ENCODE peak calls at places on chromosomes 3 and 15, in six cellular contexts. O, H, S, P, T and R are unnamed samples.

GRCh38 chr3:140899363-140899762 is 42.3 kb upstream of the SLC25A36 start:
- DNase-seq in P (no peak), H (no peak), O (no peak), T (no peak), S (no peak), R (peak; percentile 37)

GRCh38 chr15:39599871-39600270 is 19.0 kb downstream of the THBS1 start:
- DNase-seq in P (no peak), S (no peak), T (no peak), H (no peak), O (no peak), R (no peak)

GRCh38 chr3:122342803-122343202 is 17.8 kb downstream of the CSTA start:
- DNase-seq in O (no peak), S (no peak), H (no peak), P (no peak), T (no peak), R (no peak)

GRCh38 chr15:87267798-87268197 is 988.7 kb downstream of the NTRK3 start:
- DNase-seq in S (no peak), O (no peak), P (no peak), T (no peak), H (no peak), R (no peak)

GRCh38 chr3:125052671-125053303 is 3.0 kb downstream of the HEG1 start:
- DNase-seq in S (no peak), O (no peak), T (no peak), P (no peak), H (no peak), R (peak; percentile 59)

GRCh38 chr3:12997387-12997786 is 75.8 kb downstream of the IQSEC1 start:
- DNase-seq in P (no peak), S (no peak), H (no peak), T (no peak), O (no peak), R (no peak)

GRCh38 chr15:81050806-81051205 is 50.1 kb downstream of the TLNRD1 start:
- DNase-seq in S (no peak), P (no peak), H (no peak), O (no peak), T (no peak), R (no peak)

GRCh38 chr15:81411056-81411455 is 37.0 kb upstream of the TMC3 start:
- DNase-seq in P (no peak), O (no peak), H (no peak), S (no peak), T (no peak), R (no peak)

GRCh38 chr15:82871577-82872484 is 62.4 kb downstream of the WHAMM start:
- DNase-seq in S (no peak), H (no peak), O (no peak), P (no peak), T (no peak), R (no peak)

GRCh38 chr3:10518506-10519150 is 13.2 kb upstream of the ATP2B2 start:
- DNase-seq in P (no peak), S (peak; percentile 68), H (no peak), O (no peak), T (no peak), R (no peak)

GRCh38 chr3:81732642-81733041 is 28.8 kb downstream of the GBE1 start:
- DNase-seq in T (no peak), H (no peak), O (no peak), S (no peak), P (no peak), R (no peak)

GRCh38 chr3:174776636-174777035 is 82.5 kb upstream of the NAALADL2 start:
- DNase-seq in H (no peak), O (no peak), T (no peak), S (no peak), P (no peak), R (no peak)

DNA sequence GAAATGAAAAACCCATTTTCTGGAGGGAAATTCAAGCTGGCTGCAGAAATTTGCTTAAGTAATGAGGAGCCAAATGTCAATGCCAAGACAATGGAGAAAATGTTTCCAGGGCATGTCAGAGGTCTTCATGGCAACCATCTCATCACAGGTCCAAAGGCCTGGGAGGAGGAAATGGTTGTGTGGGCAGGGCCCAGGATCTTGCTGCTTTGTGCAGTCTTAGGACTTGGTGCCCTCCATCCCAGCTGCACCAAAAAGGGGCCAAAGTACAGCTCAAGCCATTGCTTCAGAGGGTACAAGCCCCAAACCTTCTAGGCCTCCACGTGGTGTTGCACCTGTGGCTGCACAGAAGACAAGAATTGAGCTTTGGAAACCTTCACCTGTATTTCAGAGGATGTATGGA is 59.3 kb downstream of the POMGNT2 start:
- DNase-seq in O (no peak), T (no peak), P (no peak), H (no peak), S (no peak), R (no peak)
- H3K9me3 ChIP-seq in O (peaks cover 41% of the 10 kb centered on the region), T (peaks cover 7% of the 10 kb centered on the region), P (no peaks in the 10 kb centered on the region), H (no peaks in the 10 kb centered on the region), S (peaks cover 50% of the 10 kb centered on the region), R (no peaks in the 10 kb centered on the region)

DNA sequence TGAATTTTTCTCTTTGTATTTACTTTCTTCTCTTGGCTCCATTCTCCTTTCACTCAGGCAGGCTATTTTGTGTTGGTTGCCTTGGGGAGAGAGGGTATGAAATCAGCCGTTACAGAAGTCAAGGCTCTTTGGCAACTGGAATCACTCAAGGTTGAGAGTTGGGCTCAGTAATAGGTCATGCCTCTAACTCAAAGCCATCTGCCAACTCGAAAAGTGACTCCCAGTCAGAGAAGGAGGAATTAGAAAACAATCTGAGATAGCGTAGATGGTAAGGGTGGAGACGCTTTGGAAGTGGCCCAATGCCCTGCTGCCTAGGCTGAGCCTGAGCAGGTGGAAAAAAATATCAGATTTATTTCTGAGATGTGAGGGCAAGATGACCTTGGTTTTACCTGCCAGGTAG is 205.7 kb upstream of the ST8SIA2 start:
- DNase-seq in P (no peak), O (no peak), H (no peak), S (no peak), T (no peak), R (no peak)
- H3K4me3 ChIP-seq in P (no peak overlapping the region), O (no peak overlapping the region), H (no peak overlapping the region), S (no peak overlapping the region), T (no peak overlapping the region), R (no peak overlapping the region)

GRCh38 chr3:119433613-119434325 is 29.6 kb downstream of the TMEM39A start:
- DNase-seq in P (no peak), T (no peak), H (no peak), O (no peak), S (no peak), R (no peak)

GRCh38 chr3:119427669-119428068 is 35.7 kb downstream of the TMEM39A start:
- DNase-seq in O (no peak), P (no peak), S (no peak), T (no peak), H (no peak), R (peak; percentile 31)

DNA sequence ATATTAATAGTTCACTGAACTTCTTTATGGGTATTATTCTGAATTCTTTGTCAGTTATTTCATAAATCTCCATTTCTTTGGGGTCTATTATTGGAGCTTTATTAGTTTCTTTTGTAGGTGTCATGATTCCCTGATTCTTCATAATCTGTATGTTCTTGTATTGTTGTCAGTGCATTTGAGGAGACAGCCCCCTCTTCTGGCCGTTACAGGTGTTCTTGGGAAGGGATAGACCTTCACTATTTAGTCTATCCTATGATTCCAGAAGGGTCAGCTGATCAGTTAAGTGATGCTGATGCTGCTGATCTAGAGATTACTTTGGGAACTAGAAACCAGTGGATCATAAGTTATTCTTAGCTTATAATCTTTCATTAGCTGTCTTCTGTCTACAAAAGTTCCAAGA is 34.9 kb downstream of the TMEM39A start:
- DNase-seq in O (no peak), H (peak; percentile 37), P (no peak), T (no peak), S (no peak), R (peak; percentile 39)
- H3K9me3 ChIP-seq in O (peaks cover 37% of the 10 kb centered on the region), H (peaks cover 5% of the 10 kb centered on the region), P (peaks cover 51% of the 10 kb centered on the region), T (peaks cover 29% of the 10 kb centered on the region), S (peaks cover 27% of the 10 kb centered on the region), R (peaks cover 22% of the 10 kb centered on the region)

GRCh38 chr3:126476976-126477330 is 1.3 kb upstream of the ZXDC start:
- DNase-seq in O (no peak), H (no peak), T (no peak), S (no peak), P (no peak), R (no peak)
- H3K4me3 ChIP-seq in O (peak overlapping the region; percentile 74), H (no peak overlapping the region), T (no peak overlapping the region), S (peak overlapping the region; percentile 61), P (no peak overlapping the region), R (no peak overlapping the region)

GRCh38 chr15:25055356-25056068 is 100.7 kb downstream of the SNRPN start:
- DNase-seq in H (no peak), P (no peak), T (no peak), O (no peak), S (no peak), R (no peak)
- H3K9me3 ChIP-seq in H (peaks cover 52% of the 10 kb centered on the region), P (peaks cover 60% of the 10 kb centered on the region), T (peaks cover 92% of the 10 kb centered on the region), O (peaks cover 99% of the 10 kb centered on the region), S (peaks cover 100% of the 10 kb centered on the region), R (no peaks in the 10 kb centered on the region)

GRCh38 chr3:194871143-194871863 is 185.6 kb downstream of the FAM43A start:
- DNase-seq in P (peak; percentile 93), O (peak; percentile 61), T (no peak), S (peak; percentile 86), H (peak; percentile 68), R (peak; percentile 85)
- H3K4me3 ChIP-seq in P (no peak overlapping the region), O (no peak overlapping the region), T (no peak overlapping the region), S (no peak overlapping the region), H (no peak overlapping the region), R (peak overlapping the region; percentile 11)

DNA sequence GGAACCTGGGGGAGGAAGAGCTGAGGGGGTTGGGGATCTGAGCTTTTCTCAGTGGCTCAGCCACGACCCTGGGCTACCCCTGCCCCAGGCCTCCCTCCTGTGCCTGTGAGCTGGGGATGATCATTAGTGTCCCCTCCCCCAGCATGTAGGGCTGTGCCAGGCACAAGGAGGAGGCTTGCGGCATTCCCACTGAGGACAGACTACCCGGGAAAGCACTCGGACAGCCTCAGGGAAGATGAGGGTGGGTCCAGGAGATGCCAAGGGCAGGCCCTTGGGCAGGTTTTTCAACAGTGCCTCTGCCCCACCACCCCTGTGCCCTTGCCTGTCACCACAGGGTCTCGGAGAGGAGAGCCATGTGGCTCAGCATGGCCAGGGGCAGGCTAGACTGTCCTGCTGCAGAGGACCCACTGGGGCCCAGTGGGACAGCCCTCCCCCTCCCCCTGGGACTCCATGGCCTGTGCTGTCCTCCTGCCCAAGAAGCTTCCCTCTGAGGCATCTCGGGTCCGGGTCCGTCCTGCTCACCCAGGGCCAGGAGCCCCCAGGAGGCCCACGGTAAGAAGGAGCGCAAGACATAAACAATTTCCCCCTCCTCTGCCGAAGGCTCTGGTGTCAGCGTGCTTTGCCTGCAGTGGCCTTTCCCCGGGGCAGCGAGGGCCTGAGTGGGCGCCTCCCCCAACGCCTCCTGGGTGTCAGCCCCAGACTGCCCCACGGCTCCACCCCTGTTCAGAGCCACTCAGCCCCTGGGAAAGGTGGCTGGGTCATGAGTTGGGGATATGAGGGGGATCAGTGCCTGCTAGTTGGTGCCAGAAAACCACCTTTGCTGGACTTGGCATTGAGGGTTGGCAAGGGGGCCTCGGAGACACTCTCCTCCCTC is 192.5 kb downstream of the GOLGA6L6 start:
- DNase-seq in T (no peak), H (no peak), P (peak; percentile 48), O (peak; percentile 59), S (peak; percentile 89), R (no peak)
- H3K9me3 ChIP-seq in T (no peaks in the 10 kb centered on the region), H (peaks cover 2% of the 10 kb centered on the region), P (peaks cover 66% of the 10 kb centered on the region), O (peaks cover 7% of the 10 kb centered on the region), S (peaks cover 9% of the 10 kb centered on the region), R (no peaks in the 10 kb centered on the region)

DNA sequence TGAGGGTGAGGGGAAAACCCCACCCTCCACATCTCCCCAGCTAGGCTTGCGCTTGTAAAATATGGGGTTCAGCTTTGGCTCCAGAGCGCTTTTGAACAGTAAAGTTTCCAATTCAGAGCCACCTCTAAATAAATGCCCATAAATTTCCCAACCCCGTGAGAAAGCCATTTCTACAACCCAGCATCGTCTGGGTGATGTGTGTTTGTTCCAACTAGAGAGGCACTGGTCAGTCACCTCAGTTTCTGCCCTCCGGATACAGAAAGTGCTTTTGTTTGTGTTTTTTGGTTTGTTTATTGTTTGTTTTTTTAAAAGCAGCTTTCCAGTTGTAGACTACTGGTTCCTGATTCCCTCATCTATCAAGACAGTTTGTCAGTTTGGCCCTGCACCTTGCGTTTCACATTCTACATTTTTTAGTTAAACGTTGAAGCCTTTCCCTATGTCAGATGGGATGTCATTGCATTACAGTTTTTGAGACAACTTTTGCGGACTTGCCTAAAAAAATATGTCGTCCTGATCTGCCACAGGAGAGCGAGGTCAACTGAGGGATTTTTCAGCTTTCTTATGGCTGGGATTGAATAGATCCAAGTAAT is 15.0 kb upstream of the SOX2 start:
- DNase-seq in H (no peak), P (no peak), S (no peak), O (no peak), T (no peak), R (no peak)
- H3K4me3 ChIP-seq in H (no peak overlapping the region), P (no peak overlapping the region), S (no peak overlapping the region), O (no peak overlapping the region), T (no peak overlapping the region), R (no peak overlapping the region)